ENCODE peak calls at places on chromosomes 12 and 14, in four cellular contexts. N is SW480; Z is mucosa of descending colon; Y is activated T-helper 1 cell treated with anti-CD3 and anti-CD28 coated beads, Interleukin-2, amount 50 U/mL, for 16 hours. B is an unnamed sample.

GRCh38 chr12:70258605-70259403 is 15.6 kb downstream of the CNOT2 start:
- DNase-seq in Y (no peak), Z (no peak), N (no peak), B (no peak)

GRCh38 chr12:119631930-119632678 is 35.8 kb upstream of the PRKAB1 start:
- DNase-seq in Y (no peak), Z (no peak), N (peak; percentile 98), B (no peak)

GRCh38 chr12:120495189-120495722 is 657 bp upstream of the DYNLL1 start:
- DNase-seq in Z (peak; percentile 14), Y (no peak), N (no peak), B (no peak)

GRCh38 chr14:69107407-69108003 is 45.4 kb downstream of the DCAF5 start:
- DNase-seq in Z (peak; percentile 64), Y (no peak), N (peak; percentile 76), B (peak; percentile 19)

GRCh38 chr12:120784804-120785203 is 59.2 kb downstream of the ACADS start:
- DNase-seq in N (no peak), Z (no peak), Y (no peak), B (no peak)

GRCh38 chr12:132580701-132581292 is 29.6 kb downstream of the LRCOL1 start:
- DNase-seq in Y (no peak), Z (no peak), N (no peak), B (no peak)

GRCh38 chr12:52903855-52904508 is 894 bp downstream of the KRT8 start:
- DNase-seq in Y (no peak), N (peak; percentile 76), Z (no peak), B (peak; percentile 76)

GRCh38 chr12:104596128-104596799 is 139.5 kb downstream of the CHST11 start:
- DNase-seq in Z (peak; percentile 40), Y (no peak), N (no peak), B (no peak)

GRCh38 chr12:13368431-13368830 is 171.9 kb downstream of the EMP1 start:
- DNase-seq in N (no peak), Z (no peak), Y (no peak), B (no peak)

GRCh38 chr12:63916561-63917476 is 72.3 kb downstream of the SRGAP1 start:
- DNase-seq in Z (no peak), Y (no peak), N (no peak), B (no peak)

GRCh38 chr12:91854725-91855124 is 290.9 kb downstream of the BTG1 start:
- DNase-seq in Y (no peak), Z (no peak), N (peak; percentile 54), B (no peak)

GRCh38 chr12:115185529-115185928 is 501.6 kb upstream of the TBX3 start:
- DNase-seq in Z (no peak), Y (no peak), N (no peak), B (no peak)

GRCh38 chr12:48795550-48796455 is 6.9 kb upstream of the ADCY6 start:
- DNase-seq in Y (no peak), N (peak; percentile 87), Z (peak; percentile 86), B (peak; percentile 61)

GRCh38 chr14:91372680-91373495 is 44.7 kb downstream of the CCDC88C start:
- DNase-seq in Z (no peak), N (no peak), Y (no peak), B (no peak)

GRCh38 chr14:98594156-98594555 is 677.8 kb downstream of the BCL11B start:
- DNase-seq in Z (no peak), N (no peak), Y (no peak), B (no peak)

GRCh38 chr12:64992641-64993040 is 128.5 kb downstream of the WIF1 start:
- DNase-seq in N (no peak), Y (no peak), Z (no peak), B (no peak)

GRCh38 chr12:6958609-6959375 is 7.6 kb downstream of the PTPN6 start:
- DNase-seq in Z (peak; percentile 66), N (no peak), Y (peak; percentile 44), B (no peak)

GRCh38 chr14:55114720-55115119 is 14.3 kb upstream of the LGALS3 start:
- DNase-seq in Y (no peak), Z (no peak), N (no peak), B (no peak)

GRCh38 chr12:99087278-99087677 is 442.2 kb downstream of the APAF1 start:
- DNase-seq in N (no peak), Y (no peak), Z (no peak), B (no peak)

GRCh38 chr14:104558231-104559042 is 21.1 kb upstream of the C14orf180 start:
- DNase-seq in Z (no peak), Y (no peak), N (no peak), B (no peak)

GRCh38 chr14:96167224-96168148 is 37.2 kb upstream of the BDKRB2 start:
- DNase-seq in Z (peak; percentile 46), N (peak; percentile 87), Y (no peak), B (no peak)

GRCh38 chr14:70981005-70981952 is 74.0 kb downstream of the PCNX1 start:
- DNase-seq in N (no peak), Z (no peak), Y (no peak), B (no peak)

GRCh38 chr14:21107360-21107781 is 6.5 kb downstream of the TMEM253 start:
- DNase-seq in Z (no peak), N (no peak), Y (no peak), B (no peak)

GRCh38 chr14:22598896-22599244 is 770 bp downstream of the ABHD4 start:
- DNase-seq in Y (no peak), Z (peak; percentile 53), N (peak; percentile 73), B (no peak)

GRCh38 chr14:69924181-69924580 is 45.0 kb downstream of the SMOC1 start:
- DNase-seq in Y (no peak), N (no peak), Z (no peak), B (no peak)

GRCh38 chr12:45303955-45304354 is 88.1 kb downstream of the ANO6 start:
- DNase-seq in N (no peak), Z (no peak), Y (no peak), B (no peak)

GRCh38 chr14:65103150-65103760 is 938 bp upstream of the MAX start:
- DNase-seq in N (peak; percentile 78), Z (peak; percentile 44), Y (no peak), B (no peak)

GRCh38 chr14:52926994-52927393 is 23.9 kb downstream of the FERMT2 start:
- DNase-seq in N (no peak), Z (no peak), Y (no peak), B (no peak)

GRCh38 chr12:28027947-28028724 is 55.6 kb upstream of the PTHLH start:
- DNase-seq in Y (no peak), Z (no peak), N (no peak), B (no peak)

GRCh38 chr12:34405286-34406227 is 383.3 kb downstream of the ALG10 start:
- DNase-seq in Z (no peak), N (no peak), Y (no peak), B (peak; percentile 8)

GRCh38 chr14:45135181-45135580 is 549 bp upstream of the FANCM start:
- DNase-seq in Z (peak; percentile 16), N (no peak), Y (no peak), B (no peak)

GRCh38 chr14:94582851-94583250 is 1.6 kb downstream of the SERPINA5 start:
- DNase-seq in Z (no peak), N (no peak), Y (no peak), B (no peak)

GRCh38 chr12:102879144-102879763 is 37.8 kb downstream of the PAH start:
- DNase-seq in Z (peak; percentile 13), N (peak; percentile 82), Y (no peak), B (no peak)

GRCh38 chr12:51349026-51349425 is 2.5 kb upstream of the CELA1 start:
- DNase-seq in Y (no peak), N (no peak), Z (no peak), B (no peak)

GRCh38 chr12:21894792-21895392 is 46.3 kb downstream of the ABCC9 start:
- DNase-seq in Z (no peak), N (no peak), Y (no peak), B (no peak)

GRCh38 chr14:76235628-76236027 is 83.9 kb downstream of the GPATCH2L start:
- DNase-seq in Z (no peak), Y (no peak), N (no peak), B (no peak)

GRCh38 chr12:131094831-131095805 is 141.4 kb downstream of the ADGRD1 start:
- DNase-seq in Y (no peak), Z (no peak), N (no peak), B (no peak)

B was measured in progenitor cell of endocrine pancreas.